ENCODE peak calls at places on chromosomes 16 and 17, in four cellular contexts. X is heart right ventricle, K is IMR-90, P is foreskin fibroblast. M is an unnamed sample.
A peak's percentile ranks its signal among the peaks of the same experiment; 100 is the strongest.

GRCh38 chr17:61583242-61583641 is 7.8 kb downstream of the NACA2 start:
- DNase-seq in X (no peak), K (peak; percentile 83), P (peak; percentile 52), M (peak; percentile 62)

GRCh38 chr17:17325228-17325627 is 22.1 kb downstream of the NT5M start:
- DNase-seq in X (no peak), K (no peak), P (no peak), M (no peak)

GRCh38 chr17:82356028-82356427 is 3.0 kb upstream of the TEX19 start:
- DNase-seq in X (no peak), K (no peak), P (no peak), M (peak; percentile 20)

GRCh38 chr16:50708373-50709060 is 15.1 kb downstream of the NOD2 start:
- DNase-seq in X (no peak), K (no peak), P (no peak), M (no peak)

GRCh38 chr16:3138823-3139426 is 4.1 kb downstream of the ZNF213 start:
- DNase-seq in X (no peak), K (no peak), P (no peak), M (no peak)

GRCh38 chr16:2595376-2596200 is 57.8 kb downstream of the PDPK1 start:
- DNase-seq in X (no peak), K (no peak), P (no peak), M (no peak)

GRCh38 chr17:32281011-32281451 is 15.4 kb downstream of the RHBDL3 start:
- DNase-seq in X (peak; percentile 80), K (no peak), P (no peak), M (peak; percentile 50)

GRCh38 chr16:85004587-85005205 is 6.6 kb downstream of the ZDHHC7 start:
- DNase-seq in X (no peak), K (peak; percentile 95), P (peak; percentile 82), M (peak; percentile 81)

GRCh38 chr16:66342294-66342900 is 24.1 kb upstream of the CDH5 start:
- DNase-seq in X (no peak), K (no peak), P (no peak), M (peak; percentile 39)

GRCh38 chr16:1070084-1070987 is 2.2 kb upstream of the SSTR5 start:
- DNase-seq in X (no peak), K (no peak), P (no peak), M (no peak)

GRCh38 chr16:1398826-1399581 is 15.5 kb downstream of the UNKL start:
- DNase-seq in X (no peak), K (no peak), P (no peak), M (no peak)

GRCh38 chr16:89552913-89553312 is 7.6 kb upstream of the RPL13 start:
- DNase-seq in X (no peak), K (no peak), P (no peak), M (no peak)

GRCh38 chr17:60562421-60562820 is 36.4 kb upstream of the APPBP2 start:
- DNase-seq in X (no peak), K (no peak), P (no peak), M (no peak)

GRCh38 chr16:26550111-26550610 is 516.6 kb upstream of the C16orf82 start:
- DNase-seq in X (no peak), K (no peak), P (no peak), M (no peak)

GRCh38 chr16:88599092-88599733 is 29.0 kb downstream of the ZC3H18 start:
- DNase-seq in X (peak; percentile 89), K (no peak), P (no peak), M (peak; percentile 20)

GRCh38 chr16:80862153-80862552 is 57.8 kb upstream of the CDYL2 start:
- DNase-seq in X (no peak), K (no peak), P (no peak), M (no peak)

GRCh38 chr17:3710951-3711383 is 12.7 kb upstream of the HASPIN start:
- DNase-seq in X (no peak), K (peak; percentile 71), P (no peak), M (peak; percentile 69)

GRCh38 chr16:86783626-86784266 is 205.4 kb downstream of the FOXL1 start:
- DNase-seq in X (no peak), K (no peak), P (peak; percentile 55), M (no peak)

GRCh38 chr16:84538441-84538840 is 34.0 kb upstream of the MEAK7 start:
- DNase-seq in X (no peak), K (no peak), P (no peak), M (no peak)

GRCh38 chr16:4692460-4693295 is 684 bp upstream of the NUDT16L1 start:
- DNase-seq in X (no peak), K (no peak), P (no peak), M (no peak)

GRCh38 chr17:57834146-57834741 is 15.6 kb downstream of the MRPS23 start:
- DNase-seq in X (no peak), K (no peak), P (peak; percentile 50), M (no peak)

GRCh38 chr17:79800325-79801155 is 3.7 kb upstream of the CBX8 start:
- DNase-seq in X (no peak), K (peak; percentile 39), P (peak; percentile 47), M (peak; percentile 54)

GRCh38 chr17:48478224-48479013 is 48.4 kb upstream of the SKAP1 start:
- DNase-seq in X (no peak), K (no peak), P (no peak), M (peak; percentile 43)

GRCh38 chr17:36544320-36545092 is at the start of gene GGNBP2:
- DNase-seq in X (peak; percentile 96), K (peak; percentile 92), P (peak; percentile 95), M (peak; percentile 94)

DNA sequence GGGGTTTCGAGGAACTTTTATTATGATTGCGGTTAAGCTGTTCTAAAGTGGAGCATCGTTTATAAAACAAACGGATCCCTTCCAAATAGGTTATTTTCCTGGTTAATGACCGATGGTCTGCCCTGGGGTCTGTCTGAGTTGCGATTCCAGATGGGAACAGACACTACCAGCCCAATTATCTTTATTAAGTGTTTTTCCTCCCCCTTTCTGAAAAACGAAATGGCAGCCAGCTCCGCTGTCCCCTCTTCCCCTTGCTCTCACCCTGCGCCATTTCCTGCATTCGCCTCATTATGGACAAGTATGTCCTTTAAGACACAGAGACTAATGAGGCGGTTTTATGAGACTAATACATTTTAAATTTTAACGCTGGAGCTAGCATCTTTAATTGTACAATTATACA is 76.2 kb upstream of the IRX3 start:
- DNase-seq in X (no peak), K (no peak), P (no peak), M (no peak)
- H3K4me3 ChIP-seq in X (no peak overlapping the region), K (no peak overlapping the region), P (no peak overlapping the region), M (no peak overlapping the region)

DNA sequence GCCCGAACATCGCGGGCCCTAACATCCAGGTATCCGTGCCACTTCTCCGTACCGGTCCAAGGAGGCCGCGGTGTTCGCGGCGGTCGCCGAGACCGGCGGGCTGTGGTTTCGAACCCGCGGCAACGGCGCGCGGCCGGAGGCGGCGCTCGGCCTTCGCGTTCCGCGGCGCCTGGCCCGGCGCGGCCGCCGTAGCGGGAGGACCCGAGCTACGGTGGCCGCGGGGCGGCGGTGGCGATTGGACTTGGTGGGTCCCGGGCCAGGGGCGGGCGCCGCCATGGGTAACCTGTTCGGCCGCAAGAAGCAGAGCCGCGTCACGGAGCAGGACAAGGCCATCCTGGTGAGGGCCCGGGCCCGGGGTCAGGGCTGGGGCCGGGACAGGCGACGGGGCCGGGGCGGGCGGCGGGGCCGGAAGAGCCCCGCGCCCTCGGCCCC is at the start of gene CHMP6:
- DNase-seq in X (peak; percentile 74), K (peak; percentile 76), P (peak; percentile 74), M (peak; percentile 79)
- TF ChIP-seq CTCF in X (peak; percentile 13), K (peak; percentile 33), P (no peak), M (no peak)

GRCh38 chr17:7806592-7806991 is 27.4 kb upstream of the KDM6B start:
- DNase-seq in X (no peak), K (no peak), P (no peak), M (no peak)
- H3K4me3 ChIP-seq in X (no peak overlapping the region), K (no peak overlapping the region), P (no peak overlapping the region), M (no peak overlapping the region)

GRCh38 chr17:69056179-69056823 is 4.4 kb downstream of the ABCA9 start:
- DNase-seq in X (no peak), K (no peak), P (no peak), M (no peak)

GRCh38 chr17:69060835-69061234 is at the start of gene ABCA9:
- DNase-seq in X (peak; percentile 33), K (peak; percentile 21), P (peak; percentile 41), M (peak; percentile 96)

GRCh38 chr17:69059458-69060205 is 1.1 kb downstream of the ABCA9 start:
- DNase-seq in X (no peak), K (no peak), P (no peak), M (peak; percentile 80)

GRCh38 chr17:69057280-69057679 is 3.4 kb downstream of the ABCA9 start:
- DNase-seq in X (no peak), K (no peak), P (no peak), M (no peak)

DNA sequence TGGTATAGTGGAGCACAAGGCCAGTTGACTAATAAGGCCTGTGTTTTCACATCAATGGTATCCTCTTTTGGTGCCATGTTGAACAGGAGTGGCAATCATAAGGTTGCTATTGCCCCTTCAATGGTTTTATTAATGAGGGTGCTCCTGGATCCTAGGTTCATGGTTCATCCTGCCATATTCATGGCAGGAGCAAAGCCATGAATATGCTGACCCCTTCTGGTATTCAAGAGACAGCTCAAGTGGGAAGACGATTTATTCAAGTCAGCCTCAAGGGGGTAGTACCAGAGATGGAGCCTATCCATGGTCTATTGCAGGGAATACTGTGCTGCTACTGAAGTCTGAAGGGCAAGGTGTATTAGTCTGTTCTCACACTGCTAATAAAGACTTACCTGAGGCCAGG is 2.6 kb downstream of the ABCA9 start:
- DNase-seq in X (no peak), K (no peak), P (no peak), M (peak; percentile 27)
- TF ChIP-seq CTCF in X (no peak), K (peak; percentile 5), P (peak; percentile 7), M (peak; percentile 22)

DNA sequence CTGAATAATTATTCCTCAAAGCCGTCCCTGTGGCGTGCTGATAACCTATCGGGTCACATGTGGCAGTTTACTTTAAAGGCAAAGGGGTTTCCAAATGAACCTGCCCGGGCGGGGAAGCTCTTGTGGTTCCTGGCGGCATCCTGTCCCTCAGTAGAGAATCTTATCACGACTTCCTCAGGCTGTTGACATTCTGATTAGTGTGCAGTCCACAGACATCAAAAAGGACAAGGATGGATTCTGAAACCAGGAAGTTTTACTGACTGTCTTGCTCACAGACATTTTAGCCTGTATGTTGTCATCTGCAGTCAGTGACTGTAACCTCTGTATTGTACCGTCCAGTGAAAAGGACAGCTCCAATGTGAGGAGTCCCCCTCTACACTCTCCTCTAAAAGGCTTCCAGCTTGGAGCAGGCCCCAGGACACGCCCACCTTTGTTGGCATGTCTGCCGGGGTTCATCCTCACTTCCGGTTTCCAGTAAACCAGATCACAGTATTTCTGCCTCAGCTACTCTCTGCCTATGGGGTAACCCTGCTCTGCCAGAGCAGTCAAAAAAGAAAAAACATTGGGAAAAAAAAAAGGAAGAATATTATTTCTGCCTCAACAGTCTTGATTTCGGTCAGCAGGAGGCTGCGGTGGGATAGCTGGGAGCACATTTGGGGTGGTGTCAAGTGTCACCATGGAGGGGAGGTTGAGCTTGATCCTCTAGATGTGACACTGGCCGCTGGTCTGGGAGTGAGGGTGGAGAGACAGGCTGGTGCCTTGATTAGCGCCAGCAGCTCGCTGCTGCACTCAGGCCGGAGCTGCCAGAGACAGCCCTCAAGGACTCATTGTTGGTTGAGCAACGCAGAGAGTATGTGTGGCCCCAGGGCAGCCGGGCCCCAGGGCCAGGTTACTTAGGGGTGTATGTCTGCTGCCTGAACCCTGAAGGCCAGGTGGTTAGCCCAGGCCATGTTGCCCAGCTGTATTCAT is 89.0 kb upstream of the DNAH17 start:
- DNase-seq in X (peak; percentile 67), K (no peak), P (no peak), M (no peak)
- H3K4me3 ChIP-seq in X (no peak overlapping the region), K (no peak overlapping the region), P (no peak overlapping the region), M (no peak overlapping the region)

M was measured in fibroblast of pulmonary artery.